ENCODE peak calls at places on chromosome 12, in six cellular contexts. X is C1 segment of cervical spinal cord; U is EL; Y is stimulated activated CD8-positive, alpha-beta memory T cell treated with anti-CD3 and anti-CD28 coated beads, Interleukin-12 subunit alpha, Interleukin-12 subunit beta, amount 100 ng/mL, for 1 hour; Z is LoVo; F is neuronal stem cell. J is an unnamed sample.

GRCh38 chr12:24596768-24597388 is 352.0 kb downstream of the BCAT1 start:
- DNase-seq in U (peak), Y (no peak), X (no peak), Z (peak), F (peak), J (no peak)

GRCh38 chr12:11958216-11959091 is 112.3 kb upstream of the BCL2L14 start:
- DNase-seq in X (no peak), U (peak), F (no peak), Z (peak), Y (no peak), J (no peak)

GRCh38 chr12:56105503-56105902 is 1.1 kb downstream of the PA2G4 start:
- DNase-seq in X (no peak), U (no peak), Z (no peak), F (no peak), Y (no peak), J (no peak)

GRCh38 chr12:84976133-84976532 is 59.9 kb downstream of the TSPAN19 start:
- DNase-seq in F (no peak), X (no peak), U (no peak), Z (no peak), Y (no peak), J (no peak)

GRCh38 chr12:12331896-12332295 is 18.1 kb downstream of the MANSC1 start:
- DNase-seq in Z (peak), Y (no peak), X (no peak), U (no peak), F (no peak), J (no peak)

GRCh38 chr12:110811972-110812371 is 34.8 kb upstream of the CCDC63 start:
- DNase-seq in Y (no peak), F (no peak), Z (no peak), U (no peak), X (no peak), J (no peak)

GRCh38 chr12:24864796-24865125 is 84.1 kb downstream of the BCAT1 start:
- DNase-seq in F (no peak), X (no peak), Y (no peak), Z (no peak), U (peak), J (no peak)

GRCh38 chr12:4271433-4272013 is 2.0 kb upstream of the CCND2 start:
- DNase-seq in U (no peak), Z (peak), Y (no peak), F (no peak), X (peak), J (no peak)

GRCh38 chr12:132178801-132179401 is 34.6 kb downstream of the NOC4L start:
- DNase-seq in F (no peak), Y (no peak), U (no peak), X (no peak), Z (peak), J (no peak)